ENCODE peak calls at places on chromosomes 16 and 17, in four cellular contexts. K is activated T-cell treated with anti-CD3 and anti-CD28 coated beads for 1 hour, Q is stromal cell of bone marrow, C is GDM1. D is an unnamed sample.
A peak's percentile ranks its signal among the peaks of the same experiment; 100 is the strongest.

GRCh38 chr17:34207572-34207971 is 47.5 kb upstream of the CCL2 start:
- DNase-seq in Q (no peak), C (no peak), K (no peak), D (no peak)

GRCh38 chr17:17723354-17724261 is 42.4 kb downstream of the RAI1 start:
- DNase-seq in Q (no peak), K (peak; percentile 16), C (peak; percentile 51), D (peak; percentile 91)

GRCh38 chr17:5555254-5555653 is 29.1 kb downstream of the NLRP1 start:
- DNase-seq in K (no peak), Q (peak; percentile 54), C (no peak), D (no peak)

GRCh38 chr16:77842468-77842867 is 54.1 kb downstream of the VAT1L start:
- DNase-seq in Q (no peak), C (no peak), K (no peak), D (no peak)

GRCh38 chr17:77115510-77115909 is 25.3 kb upstream of the SEC14L1 start:
- DNase-seq in Q (no peak), C (no peak), K (no peak), D (peak; percentile 77)

GRCh38 chr16:1047123-1047522 is 25.4 kb upstream of the SSTR5 start:
- DNase-seq in K (no peak), C (no peak), Q (no peak), D (no peak)

GRCh38 chr17:59355695-59356323 is 24.4 kb downstream of the YPEL2 start:
- DNase-seq in C (no peak), K (no peak), Q (no peak), D (no peak)

GRCh38 chr16:46928811-46929210 is 44.6 kb downstream of the GPT2 start:
- DNase-seq in C (no peak), K (no peak), Q (no peak), D (no peak)

GRCh38 chr17:55693244-55694216 is 29.1 kb downstream of the TMEM100 start:
- DNase-seq in C (no peak), Q (peak; percentile 77), K (no peak), D (peak; percentile 51)

GRCh38 chr16:83727018-83727417 is 80.8 kb upstream of the HSBP1 start:
- DNase-seq in Q (no peak), C (peak; percentile 37), K (no peak), D (peak; percentile 83)

GRCh38 chr17:16037636-16038035 is 38.0 kb downstream of the TTC19 start:
- DNase-seq in K (no peak), Q (peak; percentile 17), C (no peak), D (peak; percentile 40)

GRCh38 chr16:9536905-9537304 is 445.5 kb downstream of the HAPSTR1 start:
- DNase-seq in Q (no peak), C (no peak), K (no peak), D (no peak)

GRCh38 chr16:79316004-79316458 is 284.5 kb downstream of the MAF start:
- DNase-seq in C (no peak), Q (no peak), K (no peak), D (no peak)

GRCh38 chr17:66165537-66166123 is 26.3 kb downstream of the CEP112 start:
- DNase-seq in C (no peak), Q (peak; percentile 32), K (no peak), D (peak; percentile 84)

GRCh38 chr17:76246080-76247066 is 6.1 kb upstream of the RNF157 start:
- DNase-seq in K (no peak), C (peak; percentile 24), Q (no peak), D (peak; percentile 97)

GRCh38 chr16:1082266-1082951 is 9.9 kb downstream of the SSTR5 start:
- DNase-seq in C (no peak), K (no peak), Q (no peak), D (peak; percentile 49)

GRCh38 chr16:7303014-7303676 is 29.5 kb upstream of the RBFOX1 start:
- DNase-seq in Q (no peak), C (no peak), K (no peak), D (no peak)

GRCh38 chr17:7823581-7824001 is 10.4 kb upstream of the KDM6B start:
- DNase-seq in Q (no peak), C (no peak), K (no peak), D (no peak)

GRCh38 chr17:57914274-57915147 is 40.7 kb downstream of the CUEDC1 start:
- DNase-seq in K (no peak), Q (no peak), C (no peak), D (no peak)

GRCh38 chr17:78616946-78617345 is 39.8 kb upstream of the DNAH17 start:
- DNase-seq in Q (no peak), K (no peak), C (no peak), D (no peak)

GRCh38 chr16:79163666-79164377 is 436.7 kb downstream of the MAF start:
- DNase-seq in C (peak; percentile 14), K (no peak), Q (no peak), D (no peak)

GRCh38 chr16:11869657-11870228 is 18.4 kb upstream of the RSL1D1 start:
- DNase-seq in C (no peak), K (no peak), Q (no peak), D (no peak)

GRCh38 chr17:18920911-18921441 is 31.0 kb upstream of the SLC5A10 start:
- DNase-seq in K (no peak), Q (no peak), C (no peak), D (peak; percentile 20)

GRCh38 chr17:19470529-19471261 is 59.7 kb downstream of the RNF112 start:
- DNase-seq in K (no peak), Q (no peak), C (no peak), D (peak; percentile 57)

GRCh38 chr16:26644912-26645543 is 421.7 kb upstream of the C16orf82 start:
- DNase-seq in K (no peak), Q (no peak), C (no peak), D (no peak)

GRCh38 chr16:67235816-67236547 is 9.1 kb downstream of the TMEM208 start:
- DNase-seq in C (no peak), K (no peak), Q (no peak), D (no peak)

GRCh38 chr16:85173077-85173980 is 61.1 kb upstream of the CIBAR2 start:
- DNase-seq in Q (peak; percentile 50), C (no peak), K (no peak), D (peak; percentile 85)

GRCh38 chr17:55990332-55991006 is 162.8 kb upstream of the ANKFN1 start:
- DNase-seq in C (no peak), K (no peak), Q (no peak), D (no peak)

GRCh38 chr17:40094874-40095273 is 5.5 kb downstream of the NR1D1 start:
- DNase-seq in Q (no peak), C (no peak), K (no peak), D (no peak)

GRCh38 chr16:81442909-81443687 is 1.5 kb upstream of the CMIP start:
- DNase-seq in C (no peak), K (no peak), Q (no peak), D (no peak)

GRCh38 chr17:14352139-14352538 is 51.3 kb downstream of the HS3ST3B1 start:
- DNase-seq in K (no peak), Q (no peak), C (no peak), D (peak; percentile 34)

GRCh38 chr16:339680-340079 is 12.8 kb downstream of the AXIN1 start:
- DNase-seq in Q (no peak), K (no peak), C (no peak), D (no peak)

GRCh38 chr17:81402530-81402941 is 7.3 kb downstream of the BAHCC1 start:
- DNase-seq in K (no peak), C (no peak), Q (no peak), D (no peak)

GRCh38 chr17:7523033-7523432 is 25.8 kb upstream of the TNFSF12 start:
- DNase-seq in Q (no peak), C (no peak), K (peak; percentile 46), D (peak; percentile 26)

GRCh38 chr17:81520021-81520894 is 7.7 kb upstream of the ACTG1 start:
- DNase-seq in Q (no peak), C (no peak), K (no peak), D (no peak)

GRCh38 chr17:4006745-4007211 is 42.5 kb upstream of the ATP2A3 start:
- DNase-seq in C (no peak), K (no peak), Q (no peak), D (no peak)

GRCh38 chr16:65336169-65336568 is 214.3 kb upstream of the CDH11 start:
- DNase-seq in K (no peak), C (no peak), Q (no peak), D (peak; percentile 78)

GRCh38 chr16:74556375-74556922 is 50.5 kb downstream of the GLG1 start:
- DNase-seq in Q (no peak), C (no peak), K (no peak), D (peak; percentile 43)

D was measured in choroid plexus epithelial cell.